ENCODE peak calls at places on chromosomes 11 and 22, in six cellular contexts. X is IMR-90, E is SK-N-SH, H is K562, M is HepG2, I is A549. D is an unnamed sample.

GRCh38 chr22:31104869-31105268 is 2.5 kb downstream of the SELENOM start:
- DNase-seq in E (no peak), M (no peak), X (no peak), I (no peak), H (no peak), D (no peak)

GRCh38 chr11:96341237-96342130 is 1.5 kb downstream of the MAML2 start:
- DNase-seq in E (peak), I (no peak), H (peak), X (peak), M (peak), D (no peak)

GRCh38 chr22:36334838-36335603 is 52.7 kb downstream of the MYH9 start:
- DNase-seq in X (peak), H (peak), M (no peak), E (no peak), I (no peak), D (no peak)

GRCh38 chr11:110761994-110762393 is 49.8 kb upstream of the ARHGAP20 start:
- DNase-seq in X (no peak), E (peak), H (no peak), M (no peak), I (no peak), D (no peak)

GRCh38 chr11:116467809-116468208 is 305.0 kb downstream of the BUD13 start:
- DNase-seq in E (no peak), I (no peak), M (no peak), X (no peak), H (no peak), D (no peak)

GRCh38 chr11:65041206-65042035 is at the start of gene SAC3D1:
- DNase-seq in I (peak), X (peak), M (no peak), E (peak), H (peak), D (no peak)

GRCh38 chr22:31917227-31917921 is 27.0 kb upstream of the YWHAH start:
- DNase-seq in I (no peak), H (no peak), X (no peak), E (no peak), M (no peak), D (peak)

GRCh38 chr22:25386538-25386884 is 167.1 kb downstream of the CRYBB2 start:
- DNase-seq in M (no peak), E (no peak), I (no peak), X (no peak), H (no peak), D (no peak)

GRCh38 chr22:46067159-46068111 is 82.9 kb upstream of the PPARA start:
- DNase-seq in M (no peak), H (no peak), E (no peak), I (no peak), X (no peak), D (no peak)

GRCh38 chr11:78914503-78914902 is 339.8 kb upstream of the NARS2 start:
- DNase-seq in E (no peak), M (no peak), I (no peak), X (no peak), H (no peak), D (no peak)

GRCh38 chr11:18013790-18014507 is 1.1 kb upstream of the SERGEF start:
- DNase-seq in M (no peak), I (no peak), X (no peak), H (no peak), E (peak), D (no peak)

GRCh38 chr11:61062181-61062955 is 39.9 kb upstream of the CD5 start:
- DNase-seq in H (no peak), E (no peak), I (no peak), M (no peak), X (no peak), D (no peak)

GRCh38 chr22:40602231-40602630 is 34.3 kb downstream of the MRTFA start:
- DNase-seq in H (no peak), M (no peak), E (no peak), I (no peak), X (no peak), D (no peak)

GRCh38 chr11:48172818-48173609 is 43.6 kb upstream of the OR4B1 start:
- DNase-seq in M (peak), E (peak), H (peak), X (peak), I (peak), D (no peak)

GRCh38 chr11:129077191-129077590 is 114.9 kb downstream of the ARHGAP32 start:
- DNase-seq in I (no peak), X (no peak), E (no peak), H (no peak), M (no peak), D (no peak)

DNA sequence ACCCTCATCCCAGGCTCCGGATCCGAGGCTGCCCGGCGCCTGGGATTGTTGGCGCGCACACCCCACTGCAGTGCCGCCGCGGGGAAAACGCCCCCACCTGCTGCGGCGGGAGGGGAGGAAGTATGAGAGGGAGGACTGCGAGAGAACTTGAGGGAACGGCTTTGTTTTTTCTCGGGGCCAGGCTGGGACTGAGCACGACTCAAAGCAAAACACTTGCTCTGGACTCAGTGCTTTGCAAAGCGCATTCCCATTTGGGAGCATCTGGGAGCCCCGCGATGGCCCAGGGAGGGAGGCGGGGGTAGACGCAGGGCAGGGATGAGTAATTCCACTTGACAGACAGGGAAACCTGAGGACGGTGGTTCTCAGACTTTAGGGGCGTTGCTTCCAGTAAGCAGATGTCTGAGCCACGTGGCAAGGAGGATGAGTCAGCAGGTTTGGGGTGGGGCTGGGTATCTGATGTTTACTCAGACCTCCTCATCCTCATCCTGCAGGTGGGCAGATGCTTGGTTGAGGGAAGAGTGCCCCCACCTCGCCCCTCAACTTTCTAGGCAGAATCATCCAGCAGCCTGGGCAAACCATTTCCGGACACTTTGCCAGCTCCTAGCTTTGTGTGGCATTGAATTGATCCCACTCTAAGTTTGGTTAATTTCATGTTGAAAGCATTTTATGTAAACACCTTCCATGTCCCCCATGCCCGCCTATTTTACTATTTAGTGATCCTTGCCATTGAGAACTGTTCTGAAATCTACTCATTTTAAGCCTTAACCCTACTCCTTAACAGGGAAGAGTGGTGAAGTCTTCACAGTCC is 1.5 kb downstream of the MIAT start:
- DNase-seq in I (peak), M (no peak), H (peak), X (peak), E (peak), D (no peak)
- TF ChIP-seq RAD21 in I (no peak), M (no peak), H (no peak), X (no peak), E (no peak), D (no peak)

GRCh38 chr11:123624974-123625373 is 29.4 kb downstream of the SCN3B start:
- DNase-seq in E (no peak), I (no peak), H (no peak), X (peak), M (no peak), D (no peak)

GRCh38 chr11:123630126-123630531 is 24.3 kb downstream of the SCN3B start:
- DNase-seq in M (no peak), H (no peak), I (no peak), E (no peak), X (no peak), D (no peak)

DNA sequence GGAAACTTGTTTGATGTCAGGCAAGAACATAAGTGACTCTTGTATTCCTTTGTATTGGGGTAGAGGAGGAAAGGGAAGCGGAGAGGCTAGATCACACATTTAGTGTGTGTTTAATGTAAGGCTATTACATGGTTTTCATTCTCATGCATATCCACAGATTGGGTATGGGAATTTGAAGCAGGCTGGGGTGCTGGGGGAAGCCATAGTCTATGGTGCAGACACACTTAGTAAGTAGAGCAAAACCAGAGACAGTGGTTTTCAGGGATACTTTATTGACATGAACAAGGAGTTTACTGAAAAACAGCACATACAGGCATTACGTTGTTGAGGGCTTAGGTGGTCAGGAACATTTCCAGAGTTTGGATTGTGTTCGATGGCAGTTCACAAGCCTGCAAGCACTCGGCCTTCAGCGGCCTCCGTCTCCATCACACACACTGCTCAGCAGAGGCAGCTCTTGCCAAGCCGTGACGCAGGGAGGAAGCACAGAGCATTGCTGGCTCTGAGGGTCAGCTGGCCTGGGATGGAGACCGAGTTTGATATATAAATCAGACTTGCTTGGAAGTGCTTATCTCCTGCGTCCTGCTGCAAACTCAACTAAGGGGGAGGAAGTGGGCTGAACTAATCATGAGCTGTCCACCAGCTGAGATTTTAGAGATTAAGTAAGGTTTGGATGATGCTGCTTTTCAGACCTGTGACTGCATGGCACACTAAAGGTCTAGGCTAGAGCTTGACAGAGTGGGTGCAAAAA is 25.3 kb downstream of the SCN3B start:
- DNase-seq in H (no peak), M (no peak), E (peak), X (peak), I (no peak), D (no peak)
- TF ChIP-seq SMC3 in H (no peak), M (no peak), E (no peak), X (no peak), I (no peak), D (no peak)

DNA sequence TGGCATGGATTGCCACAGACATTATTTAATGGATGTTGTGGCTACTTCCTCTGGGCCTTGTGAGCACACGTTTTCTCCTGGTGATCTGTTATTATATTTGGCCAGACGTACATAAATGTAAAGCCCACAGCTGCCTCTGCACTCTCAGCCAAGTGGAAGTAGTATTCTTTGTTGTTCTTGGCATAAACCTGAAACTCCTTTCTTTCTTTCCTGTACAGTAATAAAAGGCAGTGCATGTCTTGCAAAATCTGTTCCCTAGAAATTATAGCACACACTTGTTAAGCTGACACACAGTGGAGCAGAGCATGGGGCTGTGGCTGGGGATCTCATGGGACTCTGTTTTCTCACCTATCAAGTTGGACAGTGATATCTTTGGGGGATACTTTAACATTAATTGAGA is 20.8 kb downstream of the PANX1 start:
- DNase-seq in I (no peak), H (no peak), M (no peak), X (peak), E (no peak), D (no peak)
- TF ChIP-seq RAD21 in I (no peak), H (no peak), M (no peak), X (no peak), E (no peak), D (no peak)

DNA sequence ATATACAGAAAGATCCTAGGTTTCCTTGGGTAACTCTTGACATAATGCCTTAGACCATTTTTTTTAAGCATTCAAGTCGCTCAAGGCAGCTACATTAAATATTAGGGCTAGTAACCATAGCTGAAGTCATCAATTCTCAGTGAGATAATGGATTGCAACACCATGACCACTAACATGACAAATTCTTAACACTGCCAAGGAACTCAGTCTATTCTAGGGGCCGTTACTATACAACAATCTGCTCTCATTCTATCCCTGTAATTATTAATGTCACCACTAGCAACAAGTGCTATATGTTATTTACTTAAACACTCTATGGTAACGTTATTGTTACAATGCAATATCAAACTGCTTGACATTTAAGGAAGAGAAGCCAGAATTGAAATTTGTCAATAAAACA is 3.2 kb upstream of the STK33 start:
- DNase-seq in I (peak), X (peak), M (no peak), H (no peak), E (no peak), D (no peak)
- TF ChIP-seq SMC3 in I (no peak), X (no peak), M (no peak), H (no peak), E (no peak), D (no peak)

DNA sequence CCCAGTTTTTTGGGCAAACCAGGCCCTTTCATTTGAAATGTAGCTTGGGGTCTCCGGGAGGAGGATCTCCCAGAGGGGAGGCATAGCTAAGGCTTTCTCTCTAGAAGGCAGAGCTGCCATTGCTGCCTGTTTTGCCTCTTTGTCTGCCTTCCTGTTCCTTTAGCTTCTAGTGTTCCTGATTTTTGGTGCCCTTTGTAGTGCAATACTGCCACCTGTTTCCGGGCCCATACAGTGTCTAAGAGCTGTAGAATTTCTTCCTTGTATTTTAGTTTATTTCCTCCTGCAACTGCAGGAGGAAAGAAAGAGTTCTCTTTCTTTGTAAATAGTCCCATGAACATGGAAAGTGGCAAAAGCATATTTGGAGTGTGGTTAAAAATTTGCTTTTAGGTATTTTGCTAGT is 19.3 kb upstream of the GLYATL1 start:
- DNase-seq in E (no peak), H (no peak), I (no peak), X (no peak), M (no peak), D (no peak)
- TF ChIP-seq RAD21 in E (peak), H (no peak), I (no peak), X (no peak), M (no peak), D (no peak)

DNA sequence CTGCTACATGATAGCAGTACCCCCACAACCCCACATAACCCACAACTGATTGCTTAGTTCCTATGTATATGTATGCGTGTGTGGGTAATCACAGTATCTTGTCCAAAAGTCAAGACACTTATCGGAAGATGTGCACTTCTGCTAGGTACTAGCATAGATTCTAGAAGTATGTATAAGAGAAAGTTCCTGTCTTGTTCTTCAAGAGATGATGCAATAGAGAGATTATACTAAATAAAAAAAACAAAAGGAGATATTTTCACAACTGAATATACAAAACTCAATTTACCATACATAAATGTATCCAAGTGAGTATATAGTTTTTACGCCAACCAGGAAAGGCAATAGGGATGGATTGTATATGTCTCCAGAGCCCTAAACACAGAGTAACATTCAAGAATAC is 112.0 kb downstream of the FCHSD2 start:
- DNase-seq in M (no peak), X (no peak), H (no peak), I (no peak), E (no peak), D (no peak)
- TF ChIP-seq SMC3 in M (no peak), X (no peak), H (no peak), I (no peak), E (no peak), D (no peak)

DNA sequence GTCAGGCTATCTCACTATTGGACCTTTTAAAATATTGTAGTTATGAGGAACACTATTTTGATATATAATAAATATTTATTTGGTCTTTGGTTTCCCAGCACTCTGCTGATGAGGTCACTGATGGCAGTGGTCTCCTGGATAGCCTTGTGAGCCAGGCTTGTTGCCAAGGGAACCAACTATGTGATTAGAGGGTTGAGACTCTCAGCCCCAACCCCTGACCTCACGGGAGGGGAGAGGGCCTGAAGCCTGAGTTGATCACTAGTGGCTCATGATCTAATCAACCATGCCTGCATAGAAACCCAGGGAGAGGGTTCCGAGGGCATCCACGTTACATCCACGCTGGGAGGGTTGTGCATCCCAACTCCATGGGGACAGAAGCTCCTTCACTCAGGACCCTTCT is 10.8 kb downstream of the PANX1 start:
- DNase-seq in I (no peak), H (no peak), E (no peak), M (no peak), X (no peak), D (no peak)
- TF ChIP-seq RAD21 in I (no peak), H (no peak), E (no peak), M (no peak), X (no peak), D (no peak)

GRCh38 chr11:24496728-24497396 is at the start of gene LUZP2:
- DNase-seq in I (no peak), E (peak), H (no peak), M (no peak), X (peak), D (no peak)
- TF ChIP-seq SMC3 in I (no peak), E (no peak), H (no peak), M (no peak), X (no peak), D (no peak)